ENCODE peak calls at places on chromosomes 13 and 19, in six cellular contexts. One of them, this sample, is unnamed.

GRCh38 chr13:35784286-35784951 is 307.9 kb upstream of the MAB21L1 start:
- DNase-seq in heart left ventricle: no peak
- DNase-seq in H1: no peak
- DNase-seq in prostate gland: no peak
- DNase-seq in HCT116: no peak
- DNase-seq in esophagus squamous epithelium: no peak
- DNase-seq in this sample: no peak

GRCh38 chr13:79631260-79631659 is 150.3 kb downstream of the NDFIP2 start:
- DNase-seq in H1: no peak
- DNase-seq in HCT116: peak
- DNase-seq in prostate gland: peak
- DNase-seq in heart left ventricle: no peak
- DNase-seq in esophagus squamous epithelium: no peak
- DNase-seq in this sample: peak

GRCh38 chr13:48457578-48458242 is 44.8 kb upstream of the LPAR6 start:
- DNase-seq in heart left ventricle: no peak
- DNase-seq in esophagus squamous epithelium: no peak
- DNase-seq in HCT116: no peak
- DNase-seq in prostate gland: no peak
- DNase-seq in H1: no peak
- DNase-seq in this sample: no peak

GRCh38 chr13:32314271-32314967 is 744 bp downstream of the ZAR1L start:
- DNase-seq in H1: no peak
- DNase-seq in HCT116: no peak
- DNase-seq in esophagus squamous epithelium: no peak
- DNase-seq in prostate gland: no peak
- DNase-seq in heart left ventricle: peak
- DNase-seq in this sample: peak

GRCh38 chr13:105048685-105049084 is 1486.8 kb downstream of the EFNB2 start:
- DNase-seq in heart left ventricle: no peak
- DNase-seq in H1: no peak
- DNase-seq in prostate gland: no peak
- DNase-seq in HCT116: no peak
- DNase-seq in esophagus squamous epithelium: no peak
- DNase-seq in this sample: no peak

GRCh38 chr19:12825259-12826131 is 8.9 kb downstream of the RTBDN start:
- DNase-seq in HCT116: no peak
- DNase-seq in heart left ventricle: no peak
- DNase-seq in H1: peak
- DNase-seq in esophagus squamous epithelium: no peak
- DNase-seq in prostate gland: no peak
- DNase-seq in this sample: no peak

GRCh38 chr19:39826311-39826945 is 7.5 kb downstream of the DYRK1B start:
- DNase-seq in HCT116: no peak
- DNase-seq in H1: no peak
- DNase-seq in heart left ventricle: no peak
- DNase-seq in prostate gland: no peak
- DNase-seq in esophagus squamous epithelium: no peak
- DNase-seq in this sample: no peak

GRCh38 chr13:41017744-41018582 is 1.2 kb downstream of the ELF1 start:
- DNase-seq in prostate gland: no peak
- DNase-seq in esophagus squamous epithelium: no peak
- DNase-seq in H1: no peak
- DNase-seq in heart left ventricle: no peak
- DNase-seq in HCT116: no peak
- DNase-seq in this sample: no peak

GRCh38 chr13:29892149-29892548 is 41.7 kb upstream of the UBL3 start:
- DNase-seq in H1: no peak
- DNase-seq in heart left ventricle: no peak
- DNase-seq in HCT116: no peak
- DNase-seq in esophagus squamous epithelium: no peak
- DNase-seq in prostate gland: no peak
- DNase-seq in this sample: no peak

GRCh38 chr13:62375653-62376052 is 960.0 kb upstream of the PCDH20 start:
- DNase-seq in HCT116: no peak
- DNase-seq in esophagus squamous epithelium: no peak
- DNase-seq in heart left ventricle: no peak
- DNase-seq in H1: no peak
- DNase-seq in prostate gland: no peak
- DNase-seq in this sample: no peak

GRCh38 chr19:15251749-15252397 is 19.6 kb upstream of the EPHX3 start:
- DNase-seq in prostate gland: peak
- DNase-seq in HCT116: no peak
- DNase-seq in H1: peak
- DNase-seq in heart left ventricle: peak
- DNase-seq in esophagus squamous epithelium: no peak
- DNase-seq in this sample: peak

GRCh38 chr13:72960541-72960940 is 98.3 kb upstream of the KLF5 start:
- DNase-seq in HCT116: no peak
- DNase-seq in heart left ventricle: no peak
- DNase-seq in esophagus squamous epithelium: no peak
- DNase-seq in prostate gland: peak
- DNase-seq in H1: no peak
- DNase-seq in this sample: no peak

GRCh38 chr13:99086149-99086868 is 108.4 kb upstream of the DOCK9 start:
- DNase-seq in heart left ventricle: peak
- DNase-seq in esophagus squamous epithelium: no peak
- DNase-seq in HCT116: no peak
- DNase-seq in prostate gland: peak
- DNase-seq in H1: peak
- DNase-seq in this sample: no peak

GRCh38 chr13:113854238-113855011 is 9.5 kb downstream of the GAS6 start:
- DNase-seq in prostate gland: no peak
- DNase-seq in heart left ventricle: peak
- DNase-seq in H1: peak
- DNase-seq in HCT116: no peak
- DNase-seq in esophagus squamous epithelium: no peak
- DNase-seq in this sample: peak

GRCh38 chr13:104592127-104592526 is 1525.9 kb upstream of the SLC10A2 start:
- DNase-seq in HCT116: peak
- DNase-seq in esophagus squamous epithelium: no peak
- DNase-seq in H1: no peak
- DNase-seq in heart left ventricle: no peak
- DNase-seq in prostate gland: no peak
- DNase-seq in this sample: no peak

GRCh38 chr13:23610966-23611486 is 40.8 kb downstream of the TNFRSF19 start:
- DNase-seq in esophagus squamous epithelium: no peak
- DNase-seq in heart left ventricle: peak
- DNase-seq in H1: no peak
- DNase-seq in prostate gland: no peak
- DNase-seq in HCT116: no peak
- DNase-seq in this sample: no peak

GRCh38 chr13:23467048-23467931 is 33.8 kb upstream of the SACS start:
- DNase-seq in esophagus squamous epithelium: no peak
- DNase-seq in prostate gland: no peak
- DNase-seq in heart left ventricle: peak
- DNase-seq in HCT116: no peak
- DNase-seq in H1: no peak
- DNase-seq in this sample: no peak

GRCh38 chr19:46786236-46787039 is 2.0 kb downstream of the SLC1A5 start:
- DNase-seq in prostate gland: peak
- DNase-seq in esophagus squamous epithelium: no peak
- DNase-seq in HCT116: no peak
- DNase-seq in H1: peak
- DNase-seq in heart left ventricle: peak
- DNase-seq in this sample: peak

GRCh38 chr19:8576273-8576993 is 809 bp downstream of the MYO1F start:
- DNase-seq in H1: no peak
- DNase-seq in HCT116: no peak
- DNase-seq in prostate gland: no peak
- DNase-seq in esophagus squamous epithelium: no peak
- DNase-seq in heart left ventricle: no peak
- DNase-seq in this sample: no peak

GRCh38 chr19:3831601-3832000 is 37.2 kb downstream of the ZFR2 start:
- DNase-seq in H1: no peak
- DNase-seq in HCT116: no peak
- DNase-seq in heart left ventricle: no peak
- DNase-seq in prostate gland: no peak
- DNase-seq in esophagus squamous epithelium: no peak
- DNase-seq in this sample: no peak
- H3K27ac ChIP-seq in H1: no peak
- H3K27ac ChIP-seq in HCT116: no peak
- H3K27ac ChIP-seq in heart left ventricle: no peak
- H3K27ac ChIP-seq in prostate gland: no peak
- H3K27ac ChIP-seq in esophagus squamous epithelium: no peak
- H3K27ac ChIP-seq in this sample: no peak

DNA sequence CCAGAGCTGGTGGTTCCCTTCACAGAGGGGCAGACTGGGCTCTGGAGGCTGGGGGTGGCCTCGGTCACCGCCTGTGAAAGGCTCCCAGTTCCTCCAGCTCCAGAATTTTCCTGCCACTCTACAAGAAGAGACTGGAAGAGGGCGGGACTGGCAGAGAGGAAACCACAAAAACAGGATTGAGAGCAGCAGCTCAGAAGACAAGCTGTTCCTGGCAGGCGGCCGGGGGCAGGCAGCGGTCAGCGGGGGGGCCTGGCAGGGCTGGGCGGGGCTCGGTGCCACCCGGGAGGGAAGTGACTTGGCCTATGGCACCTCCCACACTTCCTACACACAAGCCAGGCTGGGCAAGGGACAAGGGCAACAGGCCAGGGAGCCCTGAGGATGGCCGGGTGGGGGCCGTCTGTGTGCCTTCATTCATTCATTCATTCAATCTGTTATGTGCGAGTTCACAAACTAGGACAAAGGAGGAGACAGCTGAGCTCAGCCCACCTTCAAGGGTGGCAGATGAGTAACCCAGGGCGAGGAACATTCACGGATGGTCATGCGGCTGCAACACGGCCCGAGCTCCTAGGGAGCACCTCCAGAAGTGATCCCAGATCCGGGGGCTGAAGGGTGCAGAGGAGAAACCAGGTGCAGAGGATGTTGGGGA is 16.9 kb upstream of the BTBD2 start:
- DNase-seq in HCT116: peak
- DNase-seq in esophagus squamous epithelium: peak
- DNase-seq in heart left ventricle: peak
- DNase-seq in prostate gland: peak
- DNase-seq in H1: peak
- DNase-seq in this sample: peak
- TF ChIP-seq POLR2A in HCT116: no peak
- TF ChIP-seq POLR2A in esophagus squamous epithelium: peak
- TF ChIP-seq POLR2A in heart left ventricle: peak
- TF ChIP-seq POLR2A in prostate gland: peak
- TF ChIP-seq POLR2A in H1: no peak
- TF ChIP-seq POLR2A in this sample: peak

GRCh38 chr19:41218615-41219507 is at the start of gene AXL:
- DNase-seq in HCT116: peak
- DNase-seq in H1: peak
- DNase-seq in esophagus squamous epithelium: no peak
- DNase-seq in prostate gland: peak
- DNase-seq in heart left ventricle: peak
- DNase-seq in this sample: peak

GRCh38 chr19:41218249-41218614 is 791 bp upstream of the AXL start:
- DNase-seq in H1: no peak
- DNase-seq in heart left ventricle: no peak
- DNase-seq in prostate gland: no peak
- DNase-seq in HCT116: no peak
- DNase-seq in esophagus squamous epithelium: no peak
- DNase-seq in this sample: no peak

GRCh38 chr19:41221514-41222205 is 2.6 kb downstream of the AXL start:
- DNase-seq in H1: no peak
- DNase-seq in esophagus squamous epithelium: no peak
- DNase-seq in prostate gland: no peak
- DNase-seq in HCT116: no peak
- DNase-seq in heart left ventricle: no peak
- DNase-seq in this sample: no peak

GRCh38 chr19:41222240-41222639 is 3.2 kb downstream of the AXL start:
- DNase-seq in H1: no peak
- DNase-seq in prostate gland: no peak
- DNase-seq in heart left ventricle: no peak
- DNase-seq in esophagus squamous epithelium: no peak
- DNase-seq in HCT116: no peak
- DNase-seq in this sample: no peak

DNA sequence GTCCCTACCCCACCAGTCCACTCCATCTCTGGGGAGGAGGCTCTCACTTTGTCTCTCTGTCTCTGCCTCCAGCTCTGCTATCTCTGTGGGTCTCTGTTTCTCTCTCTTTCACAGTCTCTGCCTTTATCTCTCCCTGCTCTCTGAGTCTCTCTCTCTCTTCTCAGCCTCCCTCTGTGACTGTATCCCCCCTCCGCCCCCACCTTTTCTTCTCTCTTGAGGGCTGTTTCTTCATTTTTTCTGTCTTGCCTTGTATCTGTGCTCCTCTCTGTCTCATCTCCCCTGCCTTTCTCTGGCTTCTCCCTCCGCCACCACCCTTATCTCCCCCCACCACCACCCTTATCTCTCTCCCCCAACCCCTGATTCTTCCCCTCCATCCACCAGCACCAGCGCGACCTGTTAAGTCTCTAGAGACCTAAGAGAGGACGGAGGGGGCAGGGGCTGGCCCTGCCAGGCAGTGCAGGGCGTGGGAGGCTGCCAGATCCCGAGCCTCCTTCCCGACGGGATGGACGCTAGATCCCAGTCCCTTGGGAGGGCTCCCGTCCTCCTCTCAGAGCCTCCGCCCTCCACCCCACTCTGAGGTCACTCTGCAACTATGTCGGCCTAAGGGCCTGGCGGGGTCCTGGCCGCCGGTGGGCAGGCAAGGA is 1.0 kb downstream of the AXL start:
- DNase-seq in heart left ventricle: peak
- DNase-seq in HCT116: no peak
- DNase-seq in H1: no peak
- DNase-seq in prostate gland: no peak
- DNase-seq in esophagus squamous epithelium: no peak
- DNase-seq in this sample: no peak
- H3K4me3 ChIP-seq in heart left ventricle: peak
- H3K4me3 ChIP-seq in HCT116: peak
- H3K4me3 ChIP-seq in H1: peak
- H3K4me3 ChIP-seq in prostate gland: peak
- H3K4me3 ChIP-seq in esophagus squamous epithelium: peak
- H3K4me3 ChIP-seq in this sample: peak

GRCh38 chr19:1601613-1602064 is 3.6 kb downstream of the UQCR11 start:
- DNase-seq in esophagus squamous epithelium: no peak
- DNase-seq in H1: no peak
- DNase-seq in prostate gland: no peak
- DNase-seq in HCT116: no peak
- DNase-seq in heart left ventricle: no peak
- DNase-seq in this sample: no peak

GRCh38 chr19:1599460-1599846 is 5.8 kb downstream of the UQCR11 start:
- DNase-seq in HCT116: no peak
- DNase-seq in H1: no peak
- DNase-seq in heart left ventricle: no peak
- DNase-seq in esophagus squamous epithelium: no peak
- DNase-seq in prostate gland: no peak
- DNase-seq in this sample: no peak

GRCh38 chr19:1602091-1602707 is 3.1 kb downstream of the UQCR11 start:
- DNase-seq in HCT116: no peak
- DNase-seq in esophagus squamous epithelium: no peak
- DNase-seq in prostate gland: no peak
- DNase-seq in heart left ventricle: no peak
- DNase-seq in H1: no peak
- DNase-seq in this sample: no peak

GRCh38 chr19:1592755-1593628 is at the start of gene MBD3:
- DNase-seq in prostate gland: peak
- DNase-seq in HCT116: peak
- DNase-seq in H1: peak
- DNase-seq in esophagus squamous epithelium: peak
- DNase-seq in heart left ventricle: peak
- DNase-seq in this sample: peak

GRCh38 chr19:1598777-1599459 is 6.3 kb upstream of the MBD3 start:
- DNase-seq in esophagus squamous epithelium: no peak
- DNase-seq in H1: no peak
- DNase-seq in prostate gland: no peak
- DNase-seq in HCT116: no peak
- DNase-seq in heart left ventricle: no peak
- DNase-seq in this sample: no peak
- H3K27ac ChIP-seq in esophagus squamous epithelium: no peak
- H3K27ac ChIP-seq in H1: no peak
- H3K27ac ChIP-seq in prostate gland: no peak
- H3K27ac ChIP-seq in HCT116: no peak
- H3K27ac ChIP-seq in heart left ventricle: no peak
- H3K27ac ChIP-seq in this sample: no peak

GRCh38 chr13:59527500-59527899 is 636.2 kb downstream of the DIAPH3 start:
- DNase-seq in prostate gland: no peak
- DNase-seq in esophagus squamous epithelium: no peak
- DNase-seq in heart left ventricle: no peak
- DNase-seq in H1: no peak
- DNase-seq in HCT116: no peak
- DNase-seq in this sample: no peak
- TF ChIP-seq POLR2A in prostate gland: no peak
- TF ChIP-seq POLR2A in esophagus squamous epithelium: no peak
- TF ChIP-seq POLR2A in heart left ventricle: no peak
- TF ChIP-seq POLR2A in H1: no peak
- TF ChIP-seq POLR2A in HCT116: no peak
- TF ChIP-seq POLR2A in this sample: no peak